ENCODE peak calls at places on chromosomes 12 and 14, in seven cellular contexts. H is GM23248, I is endothelial cell of umbilical vein, U is PC-3, S is MM.1S, J is IMR-90, Q is NT2/D1. M is an unnamed sample.
A peak's percentile ranks its signal among the peaks of the same experiment; 100 is the strongest.

GRCh38 chr12:121576851-121577391 is 3.9 kb downstream of the KDM2B start:
- DNase-seq in H (peak; percentile 91), I (no peak), U (peak; percentile 89), S (no peak), J (peak; percentile 95), Q (peak; percentile 93), M (peak; percentile 40)

GRCh38 chr12:108930155-108930554 is 50.3 kb downstream of the DAO start:
- DNase-seq in H (no peak), I (peak; percentile 91), U (no peak), S (no peak), J (no peak), Q (no peak), M (peak; percentile 45)

GRCh38 chr14:105859717-105860614 is 333.6 kb downstream of the TMEM121 start:
- DNase-seq in H (no peak), I (no peak), U (no peak), S (peak; percentile 19), J (no peak), Q (no peak), M (no peak)

GRCh38 chr12:77382096-77382742 is 316.9 kb upstream of the E2F7 start:
- DNase-seq in H (peak; percentile 68), I (no peak), U (no peak), S (no peak), J (no peak), Q (no peak), M (no peak)

GRCh38 chr12:108302471-108303311 is 36.4 kb downstream of the CMKLR1 start:
- DNase-seq in H (peak; percentile 83), I (peak; percentile 35), U (peak; percentile 51), S (no peak), J (no peak), Q (peak; percentile 81), M (peak; percentile 35)

GRCh38 chr12:79250955-79251354 is 386.4 kb downstream of the SYT1 start:
- DNase-seq in H (peak; percentile 39), I (no peak), U (peak; percentile 71), S (no peak), J (peak; percentile 35), Q (no peak), M (no peak)

GRCh38 chr12:49661191-49661590 is 37.8 kb downstream of the PRPF40B start:
- DNase-seq in H (no peak), I (no peak), U (no peak), S (peak; percentile 55), J (no peak), Q (no peak), M (no peak)

GRCh38 chr12:16891673-16892072 is 285.7 kb upstream of the LMO3 start:
- DNase-seq in H (no peak), I (no peak), U (no peak), S (no peak), J (no peak), Q (no peak), M (no peak)

GRCh38 chr12:75212072-75212471 is 2.4 kb upstream of the KCNC2 start:
- DNase-seq in H (no peak), I (no peak), U (no peak), S (no peak), J (no peak), Q (no peak), M (no peak)

GRCh38 chr14:80664576-80664975 is 277.0 kb downstream of the CEP128 start:
- DNase-seq in H (no peak), I (peak; percentile 49), U (peak; percentile 55), S (no peak), J (peak; percentile 83), Q (no peak), M (no peak)

GRCh38 chr14:95428557-95428956 is 87.9 kb downstream of the SYNE3 start:
- DNase-seq in H (no peak), I (no peak), U (no peak), S (no peak), J (no peak), Q (no peak), M (no peak)
- H3K4me1 ChIP-seq in H (no peaks in the 10 kb centered on the region), I (no peaks in the 10 kb centered on the region), U (no peaks in the 10 kb centered on the region), S (no peaks in the 10 kb centered on the region), J (no peaks in the 10 kb centered on the region), Q (no peaks in the 10 kb centered on the region), M (no peaks in the 10 kb centered on the region)

DNA sequence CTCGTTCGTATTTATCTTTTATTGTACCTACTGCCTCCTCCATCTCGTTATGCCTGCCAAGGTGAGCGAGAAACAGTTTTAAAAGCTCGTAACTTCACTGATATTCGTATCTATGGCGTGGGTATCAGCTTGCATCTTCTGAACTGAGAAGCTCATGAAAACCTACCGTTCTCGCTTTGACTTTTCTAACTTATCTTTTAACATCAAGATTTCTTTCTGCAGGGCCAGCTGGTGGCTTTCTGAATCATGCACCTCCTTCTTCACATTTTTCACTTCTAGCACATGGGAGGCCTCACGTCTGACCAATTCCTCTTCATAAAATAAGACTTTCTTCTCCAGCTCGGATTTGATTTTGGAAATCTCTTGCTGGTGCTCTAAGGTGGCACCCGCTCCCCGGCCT is 45.8 kb downstream of the AMN start:
- DNase-seq in H (no peak), I (no peak), U (no peak), S (no peak), J (no peak), Q (no peak), M (no peak)
- H3K36me3 ChIP-seq in H (peaks cover 78% of the 10 kb centered on the region), I (peaks cover 59% of the 10 kb centered on the region), U (peaks cover 66% of the 10 kb centered on the region), S (no peaks in the 10 kb centered on the region), J (peaks cover 73% of the 10 kb centered on the region), Q (peaks cover 85% of the 10 kb centered on the region), M (peaks cover 20% of the 10 kb centered on the region)

GRCh38 chr14:91352696-91353692 is 64.6 kb downstream of the CCDC88C start:
- DNase-seq in H (no peak), I (no peak), U (no peak), S (no peak), J (no peak), Q (no peak), M (no peak)

GRCh38 chr14:91351508-91351853 is 66.1 kb downstream of the CCDC88C start:
- DNase-seq in H (no peak), I (no peak), U (no peak), S (no peak), J (no peak), Q (no peak), M (no peak)

GRCh38 chr14:91350483-91350812 is 67.2 kb downstream of the CCDC88C start:
- DNase-seq in H (no peak), I (no peak), U (no peak), S (no peak), J (no peak), Q (no peak), M (no peak)

GRCh38 chr14:91350813-91351507 is 66.7 kb downstream of the CCDC88C start:
- DNase-seq in H (no peak), I (no peak), U (no peak), S (peak; percentile 88), J (no peak), Q (no peak), M (no peak)

GRCh38 chr14:91352101-91352500 is 65.5 kb downstream of the CCDC88C start:
- DNase-seq in H (peak; percentile 62), I (no peak), U (no peak), S (no peak), J (no peak), Q (no peak), M (no peak)
- H3K9ac ChIP-seq in H (peak overlapping the region; percentile 2), I (no peak overlapping the region), U (no peak overlapping the region), S (peak overlapping the region; percentile 76), J (no peak overlapping the region), Q (no peak overlapping the region), M (no peak overlapping the region)

DNA sequence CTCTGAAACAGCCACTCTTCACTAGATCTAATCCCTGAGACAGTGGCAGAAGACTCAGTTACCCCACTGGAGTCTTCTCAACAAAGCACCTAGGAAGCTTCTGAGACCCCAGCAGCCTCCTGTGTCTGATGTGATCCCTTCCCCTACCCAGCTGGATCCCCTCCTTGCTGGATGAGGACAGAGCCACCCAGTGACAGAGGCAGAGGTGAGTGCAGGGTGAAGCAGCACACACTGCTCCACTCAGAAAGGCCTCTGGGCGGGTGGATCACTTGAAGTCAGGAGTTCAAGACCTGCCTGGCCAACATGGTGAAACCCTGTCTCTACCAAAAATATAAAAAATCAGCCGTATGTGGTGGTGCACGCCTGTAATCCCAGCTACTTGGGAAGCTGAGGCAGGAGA is 2.7 kb downstream of the SPRYD3 start:
- DNase-seq in H (no peak), I (no peak), U (no peak), S (no peak), J (no peak), Q (no peak), M (no peak)
- H3K4me1 ChIP-seq in H (peaks cover 37% of the 10 kb centered on the region), I (peaks cover 24% of the 10 kb centered on the region), U (peaks cover 16% of the 10 kb centered on the region), S (peaks cover 10% of the 10 kb centered on the region), J (peaks cover 19% of the 10 kb centered on the region), Q (peaks cover 15% of the 10 kb centered on the region), M (peaks cover 9% of the 10 kb centered on the region)

DNA sequence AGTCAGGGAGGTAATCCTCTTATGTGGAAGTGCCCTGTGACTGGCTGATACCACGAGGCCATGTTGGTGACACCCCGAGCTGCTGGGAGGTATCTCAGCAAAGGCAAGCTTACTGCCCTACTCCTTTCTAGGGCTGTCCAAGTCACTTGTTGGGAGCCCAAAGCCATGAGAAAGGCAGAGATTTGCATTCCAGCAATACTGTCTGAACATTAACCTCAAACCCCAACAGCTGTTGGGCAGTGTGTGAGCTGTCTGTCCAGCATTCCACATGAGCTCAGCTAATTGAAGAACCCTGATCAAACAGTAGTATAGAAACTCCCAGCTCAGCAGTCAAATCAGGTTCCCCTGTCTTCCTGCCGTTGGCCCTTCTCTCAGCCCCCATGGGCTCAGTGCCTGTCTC is 9.2 kb downstream of the ABHD4 start:
- DNase-seq in H (no peak), I (no peak), U (no peak), S (no peak), J (peak; percentile 38), Q (no peak), M (no peak)
- H3K36me3 ChIP-seq in H (peaks cover 45% of the 10 kb centered on the region), I (peaks cover 43% of the 10 kb centered on the region), U (peaks cover 45% of the 10 kb centered on the region), S (no peaks in the 10 kb centered on the region), J (peaks cover 67% of the 10 kb centered on the region), Q (peaks cover 86% of the 10 kb centered on the region), M (peaks cover 7% of the 10 kb centered on the region)

GRCh38 chr12:131596115-131596514 is 114.8 kb upstream of the SFSWAP start:
- DNase-seq in H (no peak), I (no peak), U (no peak), S (no peak), J (no peak), Q (no peak), M (no peak)
- H3K9ac ChIP-seq in H (no peak overlapping the region), I (no peak overlapping the region), U (no peak overlapping the region), S (no peak overlapping the region), J (no peak overlapping the region), Q (no peak overlapping the region), M (no peak overlapping the region)

GRCh38 chr12:32357601-32358249 is 41.6 kb upstream of the FGD4 start:
- DNase-seq in H (no peak), I (no peak), U (no peak), S (no peak), J (no peak), Q (no peak), M (no peak)

GRCh38 chr12:32353540-32353939 is 45.8 kb upstream of the FGD4 start:
- DNase-seq in H (no peak), I (no peak), U (no peak), S (no peak), J (no peak), Q (no peak), M (no peak)
- H3K4me1 ChIP-seq in H (no peaks in the 10 kb centered on the region), I (no peaks in the 10 kb centered on the region), U (no peaks in the 10 kb centered on the region), S (no peaks in the 10 kb centered on the region), J (no peaks in the 10 kb centered on the region), Q (no peaks in the 10 kb centered on the region), M (no peaks in the 10 kb centered on the region)

M was measured in colonic mucosa.